ENCODE peak calls at places on chromosomes 7 and 10, in five cellular contexts. P is neural progenitor cell, X is lower lobe of right lung, R is gastrocnemius medialis, D is GM13977. Y is an unnamed sample.
A peak's percentile ranks its signal among the peaks of the same experiment; 100 is the strongest.

GRCh38 chr7:131109757-131110293 is 217.9 kb upstream of the MKLN1 start:
- DNase-seq in X (peak; percentile 88), R (peak; percentile 87), D (peak; percentile 74), P (peak; percentile 89), Y (peak; percentile 79)

GRCh38 chr10:56605043-56605442 is 244.0 kb upstream of the ZWINT start:
- DNase-seq in X (no peak), R (no peak), P (peak; percentile 67), D (no peak), Y (no peak)

GRCh38 chr10:129041916-129042315 is 425.1 kb upstream of the MGMT start:
- DNase-seq in D (no peak), P (no peak), R (no peak), X (no peak), Y (no peak)

GRCh38 chr7:19707240-19707639 is 1.6 kb downstream of the POLR1F start:
- DNase-seq in R (no peak), P (no peak), D (no peak), X (no peak), Y (no peak)

GRCh38 chr7:133024604-133025003 is 57.3 kb downstream of the CHCHD3 start:
- DNase-seq in R (no peak), X (no peak), D (no peak), P (no peak), Y (no peak)

GRCh38 chr10:34648919-34649318 is 166.2 kb downstream of the PARD3 start:
- DNase-seq in R (no peak), D (no peak), P (no peak), X (no peak), Y (no peak)

GRCh38 chr7:89133819-89134218 is 338.3 kb upstream of the TEX47 start:
- DNase-seq in P (peak; percentile 34), R (no peak), X (no peak), D (no peak), Y (no peak)

GRCh38 chr10:126147866-126148578 is 240.3 kb downstream of the ADAM12 start:
- DNase-seq in P (peak; percentile 79), R (no peak), D (no peak), X (no peak), Y (no peak)

GRCh38 chr10:34489973-34490372 is 325.1 kb downstream of the PARD3 start:
- DNase-seq in D (no peak), R (no peak), X (no peak), P (no peak), Y (no peak)

GRCh38 chr10:34748767-34749166 is 66.3 kb downstream of the PARD3 start:
- DNase-seq in D (no peak), X (no peak), R (no peak), P (no peak), Y (no peak)

DNA sequence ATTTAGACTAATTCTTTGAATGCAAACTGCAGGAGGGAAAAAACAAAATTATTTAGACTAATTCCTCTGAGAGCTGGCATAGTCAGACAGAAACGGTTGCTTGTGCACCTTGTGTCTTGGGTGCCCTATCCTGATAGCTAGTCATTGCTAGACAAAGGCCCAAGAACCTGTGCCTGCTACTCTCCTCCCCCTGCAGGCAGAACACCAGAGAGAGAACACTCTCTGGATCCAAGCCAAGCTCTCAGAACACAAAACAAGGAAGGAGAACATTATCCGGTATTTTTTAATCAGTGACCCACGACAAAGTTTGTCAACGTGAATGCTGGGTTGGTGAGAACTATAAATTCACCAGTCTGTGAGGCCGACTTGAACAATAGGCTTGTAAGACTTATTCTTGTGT is 18.9 kb upstream of the PPP1R9A start:
- DNase-seq in P (no peak), X (no peak), R (no peak), D (no peak), Y (no peak)
- TF ChIP-seq CTCF in P (no peak), X (peak; percentile 26), R (no peak), D (no peak), Y (no peak)

GRCh38 chr10:5566606-5567005 is 41.8 kb downstream of the CALML3 start:
- DNase-seq in R (no peak), P (no peak), D (no peak), X (no peak), Y (peak; percentile 51)

GRCh38 chr10:5565205-5565545 is 40.4 kb downstream of the CALML3 start:
- DNase-seq in P (no peak), X (peak; percentile 22), D (no peak), R (no peak), Y (no peak)

GRCh38 chr10:5564537-5565204 is 39.9 kb downstream of the CALML3 start:
- DNase-seq in D (no peak), R (no peak), X (no peak), P (no peak), Y (no peak)

GRCh38 chr10:5567477-5567876 is 42.7 kb downstream of the CALML3 start:
- DNase-seq in P (no peak), D (no peak), R (no peak), X (no peak), Y (no peak)

DNA sequence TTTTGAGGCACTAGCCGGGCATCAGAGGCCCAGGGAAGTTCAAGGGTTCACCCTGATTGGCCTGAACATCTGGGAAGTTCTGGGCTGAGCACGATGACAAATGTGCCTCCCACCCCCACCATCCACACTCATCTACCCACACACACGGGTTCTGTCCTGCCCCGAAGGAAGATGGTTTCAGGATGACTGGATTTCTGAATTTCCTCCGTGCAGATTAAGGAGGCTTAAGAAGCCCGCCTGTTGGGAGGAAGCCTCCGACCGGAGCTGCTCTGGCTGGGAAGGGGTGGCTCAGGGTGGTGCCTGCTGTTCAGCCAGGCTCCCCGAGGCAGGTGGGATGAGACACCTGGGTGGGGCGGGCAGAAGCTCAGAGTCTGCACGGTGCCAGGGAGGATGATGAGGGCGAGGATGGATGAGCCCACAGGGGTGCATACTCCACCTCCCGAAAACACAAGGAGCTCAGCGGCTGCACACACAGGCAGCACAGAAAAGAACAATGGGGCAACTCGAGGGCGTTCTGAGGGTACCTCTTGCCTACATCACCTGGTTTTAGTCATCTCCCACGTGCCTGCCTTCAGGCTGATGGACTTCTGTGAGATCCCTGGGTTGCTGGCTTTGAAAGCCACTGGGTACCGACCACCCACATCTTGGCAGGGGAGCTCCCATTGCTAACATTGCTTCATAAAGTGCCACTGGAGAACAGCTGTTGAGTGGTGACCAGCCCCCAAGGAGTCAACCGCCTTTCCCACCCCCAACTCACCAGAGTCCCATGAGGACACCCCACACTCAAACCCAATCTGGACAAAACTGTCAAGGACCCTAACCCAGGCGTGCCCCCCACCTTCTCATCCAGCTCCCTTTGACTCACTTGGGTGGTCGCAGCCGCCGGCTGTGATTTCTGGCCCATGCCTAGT is 41.2 kb downstream of the CALML3 start:
- DNase-seq in D (no peak), R (no peak), X (peak; percentile 32), P (no peak), Y (no peak)
- TF ChIP-seq CTCF in D (no peak), R (no peak), X (no peak), P (no peak), Y (no peak)

DNA sequence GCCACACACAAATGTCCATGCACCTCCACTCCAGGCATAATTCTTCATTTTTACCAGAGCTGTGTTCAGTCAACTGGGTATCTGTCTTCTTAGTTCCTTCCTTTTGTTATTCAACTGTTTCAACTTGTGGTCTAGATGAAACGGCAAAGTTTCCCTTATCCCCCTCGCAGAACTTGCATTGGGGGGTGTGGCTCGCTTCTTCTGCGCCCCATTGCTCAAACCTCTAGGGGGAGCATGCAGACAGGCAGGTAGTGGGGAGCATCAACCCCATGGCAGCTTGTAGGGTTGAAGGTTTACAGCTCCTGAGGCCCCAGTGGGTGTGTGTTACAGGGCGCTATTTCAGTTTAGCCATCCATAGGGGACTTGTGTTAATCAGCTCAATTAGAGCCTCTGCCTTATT is 38.3 kb upstream of the COBL start:
- DNase-seq in R (no peak), P (no peak), D (no peak), X (no peak), Y (peak; percentile 17)
- TF ChIP-seq CTCF in R (no peak), P (peak; percentile 28), D (peak; percentile 23), X (no peak), Y (no peak)

DNA sequence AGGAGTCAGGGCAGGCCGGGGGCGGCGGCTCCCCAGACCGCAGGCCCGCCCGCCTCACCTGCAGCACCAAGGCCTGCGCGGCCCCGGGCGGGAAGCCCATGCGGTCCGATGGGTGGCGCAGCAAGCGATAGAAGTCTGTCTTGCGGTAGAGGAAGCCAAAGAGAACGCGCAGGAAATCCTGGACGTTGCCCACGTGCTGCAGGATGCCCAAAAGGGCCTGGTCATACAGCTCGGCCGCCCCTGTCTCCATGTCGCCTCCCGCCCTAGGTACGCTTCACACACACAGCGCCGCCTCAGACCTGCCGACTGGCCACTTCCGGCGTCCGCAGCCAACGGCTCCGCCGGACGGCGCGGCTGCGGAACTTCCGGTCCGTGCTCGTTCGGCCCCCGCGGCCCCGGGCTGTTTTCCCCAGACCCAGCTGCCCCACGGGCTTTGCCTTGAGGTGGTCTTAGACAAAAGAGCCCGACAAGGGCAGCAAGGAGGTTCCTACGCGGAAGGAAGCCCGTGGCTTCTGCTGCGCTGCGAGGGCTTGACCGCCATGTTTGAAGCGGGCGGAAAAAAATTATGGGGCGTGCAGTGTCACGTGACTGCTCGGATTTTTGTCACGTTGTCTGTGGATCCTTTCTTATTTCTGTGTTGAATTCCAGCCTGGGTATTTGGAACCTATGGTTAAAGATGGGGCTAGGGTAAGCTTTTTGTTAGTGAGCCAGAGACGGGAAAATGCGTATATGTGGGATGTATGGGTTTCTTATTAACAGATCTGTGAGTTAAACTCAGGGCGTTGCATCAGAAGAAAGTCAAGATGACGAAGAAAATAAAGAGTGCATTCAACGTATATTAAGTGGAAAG is at the start of gene NUDCD3:
- DNase-seq in R (peak; percentile 83), P (peak; percentile 91), X (peak; percentile 90), D (peak; percentile 93), Y (peak; percentile 86)
- TF ChIP-seq CTCF in R (peak; percentile 23), P (peak; percentile 22), X (peak; percentile 19), D (peak; percentile 2), Y (no peak)

GRCh38 chr7:12686894-12687212 is 580 bp upstream of the ARL4A start:
- DNase-seq in P (no peak), X (no peak), R (no peak), D (no peak), Y (no peak)
- TF ChIP-seq CTCF in P (no peak), X (peak; percentile 13), R (peak; percentile 12), D (no peak), Y (peak; percentile 65)

Y was measured in activated CD8-positive, alpha-beta T cell treated with anti-CD3 and anti-CD28 coated beads for 36 hours.